ENCODE peak calls at places on chromosomes 11 and 22, in seven cellular contexts. F is mesenchymal stem cell; R is glutamatergic neuron; Y is AG09319; D is stimulated activated CD8-positive, alpha-beta memory T cell treated with anti-CD3 and anti-CD28 coated beads, Interleukin-4, amount 100 ng/mL, for 24 hours; N is CD4-positive, alpha-beta memory T cell; U is stomach. X is an unnamed sample.

GRCh38 chr11:77151804-77152513 is 23.9 kb downstream of the MYO7A start:
- DNase-seq in F (no peak), R (no peak), Y (no peak), D (peak), N (peak), U (no peak), X (peak)

GRCh38 chr11:67440229-67441081 is 2.8 kb downstream of the CORO1B start:
- DNase-seq in F (no peak), R (no peak), Y (no peak), D (no peak), N (no peak), U (no peak), X (no peak)

GRCh38 chr11:78168539-78169477 is 19.6 kb downstream of the KCTD21 start:
- DNase-seq in F (peak), R (peak), Y (peak), D (no peak), N (no peak), U (peak), X (no peak)

GRCh38 chr11:29343465-29344333 is 673.1 kb downstream of the KCNA4 start:
- DNase-seq in F (peak), R (peak), Y (no peak), D (peak), N (no peak), U (peak), X (peak)

GRCh38 chr22:49019737-49020136 is 807.9 kb downstream of the BRD1 start:
- DNase-seq in F (no peak), R (no peak), Y (no peak), D (no peak), N (no peak), U (no peak), X (no peak)

GRCh38 chr22:30238661-30239420 is 7.7 kb downstream of the LIF start:
- DNase-seq in F (peak), R (no peak), Y (no peak), D (no peak), N (no peak), U (no peak), X (no peak)

GRCh38 chr11:72041364-72042058 is 38.8 kb downstream of the NUMA1 start:
- DNase-seq in F (peak), R (peak), Y (peak), D (no peak), N (peak), U (peak), X (no peak)

GRCh38 chr11:46338636-46338987 is 8.7 kb upstream of the DGKZ start:
- DNase-seq in F (peak), R (no peak), Y (no peak), D (no peak), N (no peak), U (no peak), X (no peak)

GRCh38 chr22:45968751-45969413 is 8.1 kb downstream of the WNT7B start:
- DNase-seq in F (peak), R (no peak), Y (no peak), D (no peak), N (no peak), U (no peak), X (no peak)

GRCh38 chr22:50244420-50245213 is at the start of gene TUBGCP6:
- DNase-seq in F (peak), R (peak), Y (peak), D (peak), N (peak), U (peak), X (peak)

GRCh38 chr11:19602906-19603305 is 109.7 kb upstream of the NAV2 start:
- DNase-seq in F (no peak), R (no peak), Y (no peak), D (no peak), N (no peak), U (no peak), X (no peak)

GRCh38 chr11:1276061-1276790 is 33.2 kb downstream of the TOLLIP start:
- DNase-seq in F (no peak), R (no peak), Y (no peak), D (no peak), N (no peak), U (no peak), X (no peak)

GRCh38 chr11:62176766-62177165 is 13.2 kb upstream of the SCGB1D1 start:
- DNase-seq in F (no peak), R (no peak), Y (no peak), D (no peak), N (no peak), U (no peak), X (no peak)